ENCODE peak calls at places on chromosome 9, in five cellular contexts. D is stimulated activated CD4-positive, alpha-beta T cell treated with anti-CD3 and anti-CD28 coated beads, TNF-alpha, amount 100 ng/mL, for 4 hours; Q is AG08395; F is GM04504; W is nucleus accumbens. V is an unnamed sample.

GRCh38 chr9:88310310-88310980 is 77.8 kb upstream of the SPIN1 start:
- DNase-seq in D (no peak), F (no peak), W (no peak), Q (no peak), V (no peak)

GRCh38 chr9:29798599-29798998 is 2225.3 kb upstream of the C9orf72 start:
- DNase-seq in Q (no peak), F (no peak), W (no peak), D (no peak), V (no peak)

GRCh38 chr9:89489548-89490527 is 8.1 kb downstream of the SEMA4D start:
- DNase-seq in Q (no peak), D (no peak), F (no peak), W (no peak), V (no peak)

GRCh38 chr9:132670816-132671371 is 630 bp downstream of the GTF3C4 start:
- DNase-seq in W (no peak), D (peak), Q (peak), F (no peak), V (peak)

GRCh38 chr9:85941966-85942912 is 1.3 kb downstream of the NAA35 start:
- DNase-seq in F (no peak), Q (peak), W (no peak), D (no peak), V (peak)

GRCh38 chr9:23005061-23005690 is 558.6 kb downstream of the DMRTA1 start:
- DNase-seq in F (no peak), Q (no peak), W (no peak), D (no peak), V (no peak)

GRCh38 chr9:113568481-113569321 is 105.2 kb downstream of the RGS3 start:
- DNase-seq in D (no peak), Q (peak), W (no peak), F (no peak), V (no peak)

GRCh38 chr9:119273984-119274665 is 95.1 kb downstream of the BRINP1 start:
- DNase-seq in F (no peak), Q (no peak), W (no peak), D (no peak), V (no peak)

GRCh38 chr9:89442981-89443817 is 54.7 kb downstream of the SEMA4D start:
- DNase-seq in Q (peak), W (no peak), F (no peak), D (no peak), V (peak)

GRCh38 chr9:131554088-131554864 is 9.0 kb downstream of the PRRT1B start:
- DNase-seq in F (no peak), D (no peak), W (no peak), Q (no peak), V (no peak)

GRCh38 chr9:385818-386398 is 171.2 kb downstream of the DOCK8 start:
- DNase-seq in F (peak), D (no peak), W (peak), Q (peak), V (peak)

GRCh38 chr9:124717597-124717996 is 53.5 kb downstream of the NR6A1 start:
- DNase-seq in W (no peak), F (no peak), D (no peak), Q (no peak), V (no peak)

GRCh38 chr9:135329571-135330306 is 149.8 kb upstream of the PPP1R26 start:
- DNase-seq in W (no peak), D (no peak), Q (no peak), F (no peak), V (no peak)

GRCh38 chr9:89842267-89842768 is 237.5 kb downstream of the GADD45G start:
- DNase-seq in W (no peak), D (no peak), Q (no peak), F (no peak), V (no peak)

GRCh38 chr9:82621446-82621845 is 441.5 kb downstream of the RASEF start:
- DNase-seq in F (no peak), D (no peak), Q (no peak), W (no peak), V (no peak)

GRCh38 chr9:87518702-87519335 is 21.2 kb downstream of the DAPK1 start:
- DNase-seq in Q (peak), F (no peak), W (no peak), D (no peak), V (no peak)

GRCh38 chr9:13220837-13221236 is 58.7 kb downstream of the MPDZ start:
- DNase-seq in W (no peak), D (no peak), F (no peak), Q (no peak), V (no peak)

GRCh38 chr9:31084331-31084730 is 1300.1 kb upstream of the ACO1 start:
- DNase-seq in W (no peak), Q (no peak), F (no peak), D (no peak), V (no peak)

GRCh38 chr9:68739631-68740174 is 34.7 kb downstream of the PIP5K1B start:
- DNase-seq in Q (no peak), D (no peak), F (no peak), W (no peak), V (no peak)

GRCh38 chr9:16726718-16727451 is 143.6 kb downstream of the BNC2 start:
- DNase-seq in Q (peak), F (peak), W (no peak), D (no peak), V (peak)

GRCh38 chr9:134061019-134061687 is 6.7 kb downstream of the BRD3 start:
- DNase-seq in F (no peak), Q (no peak), W (no peak), D (no peak), V (no peak)

GRCh38 chr9:122342323-122343050 is 28.3 kb upstream of the PTGS1 start:
- DNase-seq in D (no peak), Q (no peak), F (no peak), W (no peak), V (no peak)

GRCh38 chr9:38707885-38708640 is 11.9 kb downstream of the FAM240B start:
- DNase-seq in W (no peak), D (no peak), Q (no peak), F (no peak), V (no peak)

GRCh38 chr9:18347381-18348084 is 126.4 kb upstream of the ADAMTSL1 start:
- DNase-seq in W (no peak), D (no peak), F (no peak), Q (no peak), V (no peak)

GRCh38 chr9:694499-695154 is 146.9 kb upstream of the DMRT1 start:
- DNase-seq in Q (peak), W (peak), F (peak), D (no peak), V (peak)

GRCh38 chr9:33264473-33265177 is at the start of the genes BAG1 and CHMP5:
- DNase-seq in W (peak), Q (peak), F (peak), D (peak), V (peak)

GRCh38 chr9:115594551-115594950 is 476.6 kb upstream of the TNC start:
- DNase-seq in D (no peak), Q (peak), W (no peak), F (no peak), V (peak)

GRCh38 chr9:127825319-127826051 is 22.8 kb downstream of the FPGS start:
- DNase-seq in Q (no peak), F (no peak), W (no peak), D (no peak), V (no peak)

GRCh38 chr9:110638381-110638954 is 30.1 kb upstream of the MUSK start:
- DNase-seq in F (no peak), W (no peak), Q (peak), D (no peak), V (no peak)

GRCh38 chr9:130665431-130666392 is 1.3 kb downstream of the PRDM12 start:
- DNase-seq in F (no peak), Q (no peak), D (no peak), W (no peak), V (no peak)

GRCh38 chr9:113573303-113573958 is 109.9 kb downstream of the RGS3 start:
- DNase-seq in F (no peak), W (no peak), Q (no peak), D (no peak), V (no peak)

V was measured in GM03348.